ENCODE peak calls at places on chromosomes 4 and X, in five cellular contexts. F is IMR-90, C is cardiac fibroblast, M is nephron progenitor cell, N is stomach. Y is an unnamed sample.

GRCh38 chr4:92305878-92306520 is 2.2 kb downstream of the GRID2 start:
- DNase-seq in F (no peak), C (no peak), M (peak; percentile 49), N (no peak), Y (no peak)

GRCh38 chr4:3305610-3306371 is 13.0 kb downstream of the RGS12 start:
- DNase-seq in F (peak; percentile 62), C (peak; percentile 17), M (no peak), N (no peak), Y (no peak)

GRCh38 chrX:80335062-80335830 is 85.0 kb upstream of the TENT5D start:
- DNase-seq in F (no peak), C (no peak), M (no peak), N (peak; percentile 65), Y (no peak)

GRCh38 chrX:96883608-96884007 is at the start of gene RPA4:
- DNase-seq in F (no peak), C (no peak), M (no peak), N (no peak), Y (no peak)

GRCh38 chrX:154603438-154604430 is 15.3 kb downstream of the CTAG1B start:
- DNase-seq in F (peak; percentile 57), C (peak; percentile 57), M (no peak), N (no peak), Y (peak; percentile 55)

GRCh38 chrX:81174286-81174685 is 27.4 kb downstream of the HMGN5 start:
- DNase-seq in F (peak; percentile 37), C (peak; percentile 62), M (no peak), N (no peak), Y (no peak)

GRCh38 chrX:131975851-131976250 is 47.3 kb upstream of the STK26 start:
- DNase-seq in F (no peak), C (no peak), M (no peak), N (no peak), Y (no peak)

GRCh38 chrX:24485976-24486680 is 21.0 kb downstream of the PDK3 start:
- DNase-seq in F (no peak), C (no peak), M (no peak), N (no peak), Y (no peak)

GRCh38 chr4:73914071-73914470 is 44.9 kb downstream of the CXCL1 start:
- DNase-seq in F (no peak), C (no peak), M (no peak), N (no peak), Y (no peak)

GRCh38 chr4:88097301-88097700 is 61.1 kb downstream of the ABCG2 start:
- DNase-seq in F (peak; percentile 66), C (no peak), M (no peak), N (no peak), Y (no peak)

GRCh38 chr4:40183615-40184411 is 13.0 kb upstream of the RHOH start:
- DNase-seq in F (no peak), C (peak; percentile 91), M (no peak), N (no peak), Y (no peak)

GRCh38 chrX:1244164-1245076 is 24.2 kb upstream of the CSF2RA start:
- DNase-seq in F (no peak), C (no peak), M (peak; percentile 49), N (no peak), Y (peak; percentile 20)

GRCh38 chr4:36385951-36386561 is 104.6 kb downstream of the DTHD1 start:
- DNase-seq in F (no peak), C (no peak), M (no peak), N (no peak), Y (no peak)

GRCh38 chrX:13898084-13898483 is 81.2 kb upstream of the GPM6B start:
- DNase-seq in F (peak; percentile 22), C (peak; percentile 90), M (peak; percentile 2), N (no peak), Y (no peak)

GRCh38 chr4:106585920-106586349 is 217.4 kb upstream of the GIMD1 start:
- DNase-seq in F (no peak), C (peak; percentile 48), M (no peak), N (no peak), Y (no peak)

GRCh38 chr4:5773271-5773555 is 62.2 kb downstream of the EVC start:
- DNase-seq in F (peak; percentile 82), C (peak; percentile 27), M (no peak), N (no peak), Y (no peak)

GRCh38 chrX:11331788-11332187 is 38.6 kb downstream of the AMELX start:
- DNase-seq in F (no peak), C (no peak), M (no peak), N (no peak), Y (no peak)

GRCh38 chr4:26884486-26884988 is 23.9 kb downstream of the STIM2 start:
- DNase-seq in F (no peak), C (peak; percentile 6), M (no peak), N (no peak), Y (no peak)

GRCh38 chr4:70397580-70397979 is at the start of gene OPRPN:
- DNase-seq in F (no peak), C (no peak), M (no peak), N (no peak), Y (no peak)

GRCh38 chr4:185583813-185584212 is 48.5 kb upstream of the PDLIM3 start:
- DNase-seq in F (no peak), C (no peak), M (no peak), N (no peak), Y (no peak)

GRCh38 chr4:147674496-147674895 is 9.5 kb downstream of the PRMT9 start:
- DNase-seq in F (peak; percentile 77), C (no peak), M (no peak), N (no peak), Y (no peak)

GRCh38 chr4:4824232-4824631 is 35.2 kb upstream of the MSX1 start:
- DNase-seq in F (no peak), C (no peak), M (no peak), N (no peak), Y (no peak)

GRCh38 chr4:76950846-76951321 is 1.3 kb downstream of the SEPTIN11 start:
- DNase-seq in F (peak; percentile 52), C (peak; percentile 59), M (peak; percentile 15), N (no peak), Y (no peak)

GRCh38 chr4:114597410-114598115 is 1.0 kb upstream of the UGT8 start:
- DNase-seq in F (no peak), C (no peak), M (no peak), N (peak; percentile 47), Y (no peak)

GRCh38 chr4:86594559-86595425 is 677 bp downstream of the PTPN13 start:
- DNase-seq in F (peak; percentile 84), C (peak; percentile 76), M (peak; percentile 43), N (peak; percentile 32), Y (peak; percentile 31)

GRCh38 chr4:156476359-156476758 is 495.2 kb downstream of the PDGFC start:
- DNase-seq in F (peak; percentile 98), C (peak; percentile 98), M (no peak), N (no peak), Y (peak; percentile 1)

GRCh38 chrX:13323241-13323640 is 3.4 kb upstream of the ATXN3L start:
- DNase-seq in F (no peak), C (no peak), M (no peak), N (no peak), Y (no peak)

GRCh38 chr4:186647821-186648220 is 75.8 kb downstream of the FAT1 start:
- DNase-seq in F (no peak), C (no peak), M (no peak), N (no peak), Y (no peak)

GRCh38 chr4:137420901-137421384 is 111.4 kb downstream of the PCDH18 start:
- DNase-seq in F (no peak), C (no peak), M (no peak), N (no peak), Y (no peak)

GRCh38 chrX:119391279-119391678 is 7.9 kb upstream of the SLC25A43 start:
- DNase-seq in F (peak; percentile 25), C (peak; percentile 57), M (no peak), N (peak; percentile 29), Y (peak; percentile 47)
- TF ChIP-seq CTCF in F (peak; percentile 36), C (peak; percentile 44), M (no peak), N (no peak), Y (peak; percentile 16)

GRCh38 chrX:134753185-134754008 is 95.1 kb upstream of the PLAC1 start:
- DNase-seq in F (peak; percentile 65), C (peak; percentile 74), M (no peak), N (no peak), Y (no peak)
- TF ChIP-seq CTCF in F (peak; percentile 37), C (peak; percentile 31), M (no peak), N (no peak), Y (no peak)

DNA sequence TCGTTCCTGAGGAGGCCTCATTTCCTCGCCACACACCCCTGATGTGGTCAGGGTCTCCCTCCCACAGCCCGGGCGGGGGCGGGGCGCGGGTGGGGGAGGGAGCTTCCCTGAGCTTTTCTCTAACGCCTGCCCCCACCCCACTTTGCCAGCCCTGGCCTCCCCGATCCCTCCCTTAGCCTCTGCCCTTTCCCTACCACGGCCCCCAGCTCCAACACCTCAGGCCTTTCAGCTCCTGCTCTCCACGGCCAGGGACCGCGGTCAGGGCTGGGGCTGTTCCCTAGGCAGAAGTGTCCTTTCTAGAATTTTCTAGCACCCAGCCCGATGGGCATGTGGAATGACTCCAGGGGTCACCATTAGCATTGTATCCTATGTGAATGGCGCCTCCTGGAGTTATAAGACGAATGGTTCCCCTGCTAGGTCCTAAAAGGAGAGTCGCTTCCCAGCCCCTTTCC is 201.3 kb upstream of the BCOR start:
- DNase-seq in F (no peak), C (peak; percentile 4), M (peak; percentile 51), N (no peak), Y (no peak)
- TF ChIP-seq CTCF in F (peak; percentile 19), C (no peak), M (peak; percentile 28), N (no peak), Y (no peak)

GRCh38 chr4:168514249-168514852 is 17.5 kb downstream of the PALLD start:
- DNase-seq in F (peak; percentile 50), C (peak; percentile 75), M (no peak), N (no peak), Y (no peak)
- TF ChIP-seq CTCF in F (peak; percentile 54), C (peak; percentile 15), M (peak; percentile 15), N (no peak), Y (peak; percentile 20)

GRCh38 chr4:175891231-175891630 is 79.2 kb upstream of the GPM6A start:
- DNase-seq in F (no peak), C (no peak), M (no peak), N (no peak), Y (no peak)

DNA sequence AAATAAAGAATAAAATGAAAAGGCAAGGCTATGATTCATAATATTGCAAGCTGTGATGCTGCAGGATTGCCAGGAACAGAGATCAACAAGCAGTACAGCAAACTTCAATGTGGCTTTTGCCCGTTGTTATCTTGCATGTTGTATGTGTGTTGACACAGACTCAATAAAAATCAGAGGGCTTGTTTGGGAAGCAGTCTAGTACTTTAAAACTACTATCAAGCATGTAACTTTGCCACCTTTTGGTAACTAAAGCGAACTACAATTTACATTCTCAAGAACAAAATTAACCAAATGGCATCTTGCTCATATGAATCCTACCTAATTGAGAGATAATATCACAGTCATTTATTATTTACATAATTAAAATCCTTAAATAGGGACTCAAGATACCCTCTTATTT is 79.8 kb upstream of the GPM6A start:
- DNase-seq in F (peak; percentile 4), C (peak; percentile 17), M (no peak), N (no peak), Y (no peak)
- TF ChIP-seq CTCF in F (peak; percentile 26), C (peak; percentile 7), M (peak; percentile 39), N (no peak), Y (no peak)

GRCh38 chr4:168641811-168642140 is 144.9 kb downstream of the PALLD start:
- DNase-seq in F (no peak), C (no peak), M (no peak), N (no peak), Y (no peak)
- TF ChIP-seq CTCF in F (no peak), C (no peak), M (no peak), N (no peak), Y (no peak)

Y was measured in Calu3.